ENCODE peak calls at places on chromosomes 11 and 22, in four cellular contexts. Z is tibial nerve, H is MM.1S, W is pancreas. O is an unnamed sample. For H3K36me3, the result is how much of the 10 kb centered on the place peaks cover.

GRCh38 chr22:37701121-37701786 is 4.4 kb downstream of the TRIOBP start:
- DNase-seq in H (no peak), Z (no peak), W (no peak), O (no peak)

GRCh38 chr11:94322501-94322900 is 18.1 kb downstream of the IZUMO1R start:
- DNase-seq in Z (no peak), H (no peak), W (no peak), O (no peak)

GRCh38 chr11:34160049-34160721 is 54.8 kb downstream of the NAT10 start:
- DNase-seq in Z (no peak), H (no peak), W (no peak), O (no peak)

GRCh38 chr22:26674211-26675190 is 17.1 kb downstream of the MIAT start:
- DNase-seq in W (no peak), Z (no peak), H (no peak), O (no peak)

GRCh38 chr11:73114110-73114834 is 27.8 kb downstream of the FCHSD2 start:
- DNase-seq in Z (no peak), H (no peak), W (no peak), O (no peak)

GRCh38 chr11:116641561-116642045 is 131.2 kb downstream of the BUD13 start:
- DNase-seq in H (peak), W (peak), Z (no peak), O (peak)

GRCh38 chr11:76140912-76141574 is 65.3 kb downstream of the WNT11 start:
- DNase-seq in W (no peak), Z (no peak), H (no peak), O (no peak)

GRCh38 chr11:33542921-33543320 is 157.7 kb downstream of the C11orf91 start:
- DNase-seq in Z (peak), H (peak), W (peak), O (peak)

GRCh38 chr22:38489142-38489541 is 17.0 kb downstream of the DDX17 start:
- DNase-seq in H (no peak), Z (no peak), W (no peak), O (no peak)

GRCh38 chr22:24460418-24461089 is 33.2 kb downstream of the ADORA2A start:
- DNase-seq in W (no peak), Z (no peak), H (peak), O (peak)

GRCh38 chr11:94664336-94664735 is 97.2 kb downstream of the PIWIL4 start:
- DNase-seq in H (no peak), W (no peak), Z (no peak), O (no peak)

GRCh38 chr22:20177217-20177911 is 26.5 kb upstream of the CCDC188 start:
- DNase-seq in Z (no peak), H (no peak), W (no peak), O (no peak)

GRCh38 chr11:103529217-103529684 is 420.0 kb downstream of the DYNC2H1 start:
- DNase-seq in W (no peak), Z (no peak), H (no peak), O (peak)

GRCh38 chr11:121105063-121105480 is 4.0 kb downstream of the TECTA start:
- DNase-seq in H (no peak), Z (peak), W (no peak), O (no peak)

GRCh38 chr11:120707098-120707497 is 195.6 kb downstream of the GRIK4 start:
- DNase-seq in W (no peak), H (no peak), Z (no peak), O (peak)

GRCh38 chr11:69202511-69203221 is 46.9 kb downstream of the SMIM38 start:
- DNase-seq in H (no peak), W (no peak), Z (no peak), O (no peak)

GRCh38 chr11:102112654-102112926 is 2.3 kb downstream of the YAP1 start:
- DNase-seq in H (no peak), W (no peak), Z (no peak), O (no peak)

GRCh38 chr11:79973701-79974626 is 533.1 kb upstream of the TENM4 start:
- DNase-seq in W (no peak), H (no peak), Z (no peak), O (peak)

GRCh38 chr11:134119094-134119493 is 50.2 kb downstream of the JAM3 start:
- DNase-seq in Z (no peak), W (no peak), H (no peak), O (peak)

GRCh38 chr11:72225411-72225951 is 914 bp downstream of the INPPL1 start:
- DNase-seq in Z (no peak), H (no peak), W (peak), O (no peak)

GRCh38 chr11:92390783-92391182 is 166.2 kb downstream of the FAT3 start:
- DNase-seq in H (no peak), W (no peak), Z (no peak), O (no peak)

GRCh38 chr11:29129850-29130249 is 887.0 kb downstream of the KCNA4 start:
- DNase-seq in W (no peak), H (no peak), Z (no peak), O (peak)

GRCh38 chr11:57332694-57333440 is 2.8 kb downstream of the SSRP1 start:
- DNase-seq in H (no peak), W (peak), Z (no peak), O (no peak)

GRCh38 chr11:64757549-64758329 is 2.0 kb downstream of the PYGM start:
- DNase-seq in Z (no peak), H (no peak), W (no peak), O (no peak)

GRCh38 chr22:44211256-44211945 is 30.7 kb downstream of the PARVG start:
- DNase-seq in W (no peak), H (no peak), Z (no peak), O (no peak)

GRCh38 chr22:44179989-44180705 is 578 bp upstream of the PARVG start:
- DNase-seq in Z (no peak), H (no peak), W (no peak), O (no peak)

GRCh38 chr11:57368106-57368826 is 12.7 kb downstream of the PRG3 start:
- DNase-seq in H (no peak), Z (no peak), W (no peak), O (no peak)

GRCh38 chr22:30266445-30267381 is at the start of gene OSM:
- DNase-seq in H (no peak), W (no peak), Z (no peak), O (no peak)

GRCh38 chr11:7613394-7613720 is 59.9 kb downstream of the CYB5R2 start:
- DNase-seq in W (no peak), H (no peak), Z (no peak), O (no peak)

GRCh38 chr11:92770981-92771380 is 198.5 kb upstream of the MTNR1B start:
- DNase-seq in Z (no peak), H (no peak), W (no peak), O (no peak)

GRCh38 chr11:27390959-27391326 is 27.9 kb upstream of the CCDC34 start:
- DNase-seq in Z (no peak), W (no peak), H (no peak), O (peak)

GRCh38 chr22:24028533-24028932 is 17.4 kb downstream of the CABIN1 start:
- DNase-seq in H (no peak), Z (no peak), W (no peak), O (no peak)

GRCh38 chr11:11847082-11847481 is 5.3 kb downstream of the USP47 start:
- DNase-seq in W (no peak), Z (no peak), H (no peak), O (no peak)

GRCh38 chr11:94715225-94715624 is 52.9 kb upstream of the AMOTL1 start:
- DNase-seq in W (no peak), Z (no peak), H (no peak), O (no peak)

GRCh38 chr11:74611369-74611861 is 19.0 kb downstream of the POLD3 start:
- DNase-seq in Z (no peak), W (no peak), H (peak), O (no peak)

GRCh38 chr11:119474682-119475596 is 52.0 kb upstream of the THY1 start:
- DNase-seq in H (peak), W (peak), Z (peak), O (peak)

DNA sequence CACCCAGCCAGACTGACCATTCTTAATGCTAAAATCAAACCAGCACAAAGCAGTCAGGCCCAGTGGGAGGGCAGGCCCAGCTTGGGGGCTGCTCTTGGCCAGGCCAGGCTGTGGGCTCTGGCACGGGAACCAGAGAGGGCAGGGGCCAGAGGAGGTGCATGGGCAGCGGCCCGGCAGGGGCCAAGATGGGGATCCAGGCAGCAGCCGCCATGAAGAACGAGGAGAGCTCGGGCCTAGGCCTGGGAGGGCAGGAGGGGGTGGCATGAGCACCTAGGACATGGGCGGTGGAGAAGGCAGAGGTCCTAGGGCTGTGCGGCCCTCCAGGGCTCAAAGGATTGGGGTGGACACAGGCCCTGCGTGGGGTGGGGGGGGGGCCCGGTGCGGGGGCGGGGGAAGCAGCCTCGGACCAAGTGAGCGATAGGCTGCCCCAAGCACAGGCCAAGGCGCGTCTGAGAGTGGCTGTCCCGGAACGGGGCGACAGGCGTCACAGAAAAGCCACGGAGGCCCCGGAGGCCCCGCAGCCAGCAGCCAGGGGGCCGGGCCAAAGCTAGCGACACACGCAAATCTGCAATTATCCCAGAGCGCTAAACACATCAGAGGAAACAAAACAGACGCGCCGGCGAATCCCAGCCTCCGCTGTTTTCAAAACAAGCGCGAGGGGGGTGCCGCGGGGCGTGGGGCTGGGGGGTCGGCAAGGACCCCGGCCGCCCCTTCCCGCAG is 8.3 kb downstream of the PLXNB2 start:
- DNase-seq in H (no peak), W (no peak), Z (no peak), O (no peak)
- H3K4me3 ChIP-seq in H (no peak), W (no peak), Z (peak), O (no peak)

GRCh38 chr11:61349916-61350315 is 11.8 kb downstream of the CYB561A3 start:
- DNase-seq in Z (no peak), H (no peak), W (no peak), O (no peak)

GRCh38 chr11:61350803-61351202 is 10.9 kb downstream of the CYB561A3 start:
- DNase-seq in Z (no peak), W (no peak), H (no peak), O (no peak)

GRCh38 chr11:61353109-61354067 is 8.3 kb downstream of the CYB561A3 start:
- DNase-seq in H (no peak), Z (no peak), W (no peak), O (no peak)

GRCh38 chr11:61350336-61350735 is 11.3 kb downstream of the CYB561A3 start:
- DNase-seq in H (no peak), W (no peak), Z (no peak), O (no peak)

GRCh38 chr11:61352038-61352437 is 9.6 kb downstream of the CYB561A3 start:
- DNase-seq in Z (no peak), H (no peak), W (no peak), O (no peak)
- H3K36me3 ChIP-seq in Z (under half), H (under half), W (under half), O (under half)

GRCh38 chr11:131671764-131672163 is 301.3 kb downstream of the NTM start:
- DNase-seq in Z (no peak), W (no peak), H (no peak), O (no peak)
- TF ChIP-seq CTCF in Z (no peak), W (no peak), H (no peak), O (peak)

GRCh38 chr11:415640-416041 is 842 bp upstream of the SIGIRR start:
- DNase-seq in H (no peak), W (peak), Z (no peak), O (no peak)

GRCh38 chr11:413120-414081 is 1.4 kb downstream of the SIGIRR start:
- DNase-seq in H (no peak), Z (no peak), W (peak), O (no peak)

GRCh38 chr11:412641-413119 is 2.1 kb downstream of the SIGIRR start:
- DNase-seq in Z (no peak), H (no peak), W (peak), O (no peak)

GRCh38 chr11:416051-416756 is 1.4 kb upstream of the SIGIRR start:
- DNase-seq in W (peak), H (no peak), Z (no peak), O (no peak)

DNA sequence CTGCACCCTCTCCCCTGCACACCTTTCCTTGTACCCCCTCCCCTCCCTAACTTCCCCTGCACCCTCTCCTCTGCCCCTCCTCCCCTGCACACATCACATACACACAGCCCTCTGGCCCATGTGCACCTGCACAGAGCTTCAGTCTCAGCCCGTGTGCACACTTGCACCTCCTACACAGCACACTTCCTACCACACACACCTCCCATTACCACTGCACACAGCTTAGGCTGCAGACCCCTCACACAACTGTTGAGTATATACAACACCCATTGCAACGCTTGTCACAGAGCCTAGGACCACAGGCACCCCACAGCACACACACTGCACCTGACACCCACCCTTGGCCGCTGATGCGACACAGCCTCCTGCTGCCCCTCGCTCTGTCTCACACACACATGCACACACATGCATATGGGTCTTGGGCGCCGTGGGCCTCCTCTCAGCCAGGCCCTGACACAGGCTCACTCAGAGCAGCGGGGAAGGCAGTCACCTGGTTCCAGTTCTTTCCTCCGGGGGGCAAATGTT is 404 bp downstream of the SIGIRR start:
- DNase-seq in W (no peak), Z (no peak), H (no peak), O (no peak)
- H3K4me3 ChIP-seq in W (no peak), Z (peak), H (no peak), O (no peak)

GRCh38 chr11:105612766-105613165 is 2.9 kb downstream of the GRIA4 start:
- DNase-seq in H (no peak), W (no peak), Z (no peak), O (no peak)

GRCh38 chr11:105611837-105612480 is 2.1 kb downstream of the GRIA4 start:
- DNase-seq in W (no peak), Z (no peak), H (no peak), O (no peak)

GRCh38 chr11:105610796-105611361 is 1.0 kb downstream of the GRIA4 start:
- DNase-seq in Z (no peak), W (no peak), H (no peak), O (no peak)

GRCh38 chr11:105609832-105610781 is at the start of gene GRIA4:
- DNase-seq in W (peak), Z (peak), H (peak), O (peak)

GRCh38 chr11:105611414-105611813 is 1.5 kb downstream of the GRIA4 start:
- DNase-seq in H (no peak), Z (no peak), W (no peak), O (no peak)
- H3K36me3 ChIP-seq in H (under half), Z (under half), W (under half), O (under half)

GRCh38 chr11:8809185-8809584 is 101.8 kb upstream of the AKIP1 start:
- DNase-seq in W (no peak), Z (no peak), H (no peak), O (no peak)
- TF ChIP-seq CTCF in W (no peak), Z (no peak), H (no peak), O (no peak)

GRCh38 chr22:17319541-17319940 is 49.7 kb upstream of the CECR2 start:
- DNase-seq in W (no peak), Z (no peak), H (no peak), O (no peak)

GRCh38 chr22:17313591-17313990 is 55.7 kb upstream of the CECR2 start:
- DNase-seq in W (no peak), H (no peak), Z (no peak), O (no peak)

GRCh38 chr22:17318817-17319216 is 50.4 kb upstream of the CECR2 start:
- DNase-seq in W (no peak), H (no peak), Z (no peak), O (no peak)

GRCh38 chr22:17315310-17315709 is 54.0 kb upstream of the CECR2 start:
- DNase-seq in H (no peak), W (no peak), Z (no peak), O (no peak)

DNA sequence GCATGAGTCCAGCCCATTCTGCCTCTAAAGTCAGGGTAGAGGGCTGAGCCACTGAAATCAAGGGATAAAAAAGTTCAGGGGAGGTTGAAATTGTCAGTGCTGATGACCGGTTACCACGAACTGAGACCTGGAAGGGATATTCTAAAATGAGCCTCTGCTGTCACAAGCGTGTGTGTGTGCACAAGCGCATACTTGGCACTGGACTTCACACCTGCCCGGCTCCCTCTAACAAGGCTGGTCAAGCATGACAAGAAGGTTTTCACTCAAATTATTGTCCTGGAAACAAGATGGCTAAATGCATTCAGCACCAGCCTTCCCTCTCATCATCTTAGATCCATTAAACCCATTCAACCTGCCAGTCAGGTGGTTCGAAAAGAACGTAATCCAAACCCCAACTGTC is 54.8 kb upstream of the CECR2 start:
- DNase-seq in Z (no peak), H (no peak), W (no peak), O (no peak)
- H3K4me3 ChIP-seq in Z (no peak), H (no peak), W (no peak), O (no peak)

GRCh38 chr11:129884581-129884980 is 10.8 kb downstream of the NFRKB start:
- DNase-seq in W (no peak), H (no peak), Z (no peak), O (no peak)
- H3K36me3 ChIP-seq in W (half or more), H (under half), Z (under half), O (half or more)